ENCODE peak calls at places on chromosomes 4 and X, in ten cellular contexts. T, G, H, Y, X, M, P, V, B and U are unnamed samples.

GRCh38 chr4:139144911-139145551 is 32.0 kb downstream of the ELF2 start:
- DNase-seq in T (no peak), G (no peak), H (no peak), Y (no peak), X (no peak), M (no peak), P (no peak), V (no peak), B (no peak), U (no peak)

GRCh38 chrX:10071451-10072163 is 85.2 kb upstream of the CLCN4 start:
- DNase-seq in T (no peak), G (no peak), H (no peak), Y (no peak), X (no peak), M (no peak), P (no peak), V (no peak), B (no peak), U (no peak)

GRCh38 chr4:15912236-15912635 is 26.3 kb downstream of the FGFBP1 start:
- DNase-seq in T (peak), G (peak), H (peak), Y (no peak), X (no peak), M (no peak), P (no peak), V (no peak), B (no peak), U (no peak)

GRCh38 chrX:154990496-154990895 is 32.0 kb downstream of the F8 start:
- DNase-seq in T (no peak), G (no peak), H (no peak), Y (no peak), X (no peak), M (no peak), P (no peak), V (no peak), B (no peak), U (no peak)

GRCh38 chr4:158209825-158210807 is at the start of gene TMEM144:
- DNase-seq in T (peak), G (peak), H (peak), Y (peak), X (no peak), M (peak), P (peak), V (peak), B (no peak), U (peak)

GRCh38 chr4:8451440-8452182 is 11.0 kb downstream of the TRMT44 start:
- DNase-seq in T (no peak), G (no peak), H (no peak), Y (no peak), X (no peak), M (no peak), P (no peak), V (no peak), B (no peak), U (no peak)

GRCh38 chrX:68433981-68434299 is 645 bp upstream of the OPHN1 start:
- DNase-seq in T (no peak), G (no peak), H (no peak), Y (no peak), X (no peak), M (no peak), P (no peak), V (no peak), B (no peak), U (no peak)

GRCh38 chr4:183289688-183290087 is 30.4 kb downstream of the CLDN22 start:
- DNase-seq in T (no peak), G (no peak), H (no peak), Y (no peak), X (peak), M (no peak), P (peak), V (no peak), B (peak), U (no peak)

GRCh38 chrX:83509246-83509801 is 1.2 kb downstream of the POU3F4 start:
- DNase-seq in T (peak), G (no peak), H (no peak), Y (no peak), X (no peak), M (no peak), P (no peak), V (no peak), B (no peak), U (peak)

GRCh38 chr4:109730294-109731051 is 603 bp upstream of the PLA2G12A start:
- DNase-seq in T (peak), G (peak), H (peak), Y (no peak), X (peak), M (peak), P (peak), V (peak), B (no peak), U (peak)

DNA sequence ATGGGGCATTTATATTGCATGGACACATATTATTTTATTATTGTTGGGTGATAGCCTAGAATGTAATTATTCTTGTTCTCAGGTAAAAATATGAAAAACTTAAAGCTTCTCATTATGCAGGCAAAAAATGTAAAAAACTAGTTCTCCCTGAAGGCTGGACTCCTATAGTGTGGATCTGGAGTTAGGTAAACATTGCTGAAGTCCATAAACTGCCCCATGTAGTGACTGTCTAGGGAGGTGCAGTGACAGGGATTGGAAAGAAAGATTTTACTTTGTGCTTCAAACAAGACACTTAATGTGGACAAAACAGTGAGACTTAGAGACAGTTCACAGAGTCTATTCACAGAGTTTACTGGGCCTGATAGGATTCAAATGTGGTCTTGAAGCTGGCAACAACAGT is 17.0 kb downstream of the ADH6 start:
- DNase-seq in T (no peak), G (no peak), H (no peak), Y (no peak), X (no peak), M (no peak), P (no peak), V (no peak), B (no peak), U (no peak)
- H3K27ac ChIP-seq in T (no peak), G (no peak), H (no peak), Y (no peak), X (no peak), M (no peak), P (no peak), V (peak), B (no peak), U (no peak)

GRCh38 chr4:174674305-174674840 is 152.1 kb upstream of the HPGD start:
- DNase-seq in T (peak), G (peak), H (peak), Y (no peak), X (no peak), M (no peak), P (peak), V (peak), B (no peak), U (no peak)
- H3K4me2 ChIP-seq in T (no peak), G (no peak), H (no peak), Y (no peak), X (no peak), M (no peak), P (peak), V (no peak), B (no peak), U (no peak)

DNA sequence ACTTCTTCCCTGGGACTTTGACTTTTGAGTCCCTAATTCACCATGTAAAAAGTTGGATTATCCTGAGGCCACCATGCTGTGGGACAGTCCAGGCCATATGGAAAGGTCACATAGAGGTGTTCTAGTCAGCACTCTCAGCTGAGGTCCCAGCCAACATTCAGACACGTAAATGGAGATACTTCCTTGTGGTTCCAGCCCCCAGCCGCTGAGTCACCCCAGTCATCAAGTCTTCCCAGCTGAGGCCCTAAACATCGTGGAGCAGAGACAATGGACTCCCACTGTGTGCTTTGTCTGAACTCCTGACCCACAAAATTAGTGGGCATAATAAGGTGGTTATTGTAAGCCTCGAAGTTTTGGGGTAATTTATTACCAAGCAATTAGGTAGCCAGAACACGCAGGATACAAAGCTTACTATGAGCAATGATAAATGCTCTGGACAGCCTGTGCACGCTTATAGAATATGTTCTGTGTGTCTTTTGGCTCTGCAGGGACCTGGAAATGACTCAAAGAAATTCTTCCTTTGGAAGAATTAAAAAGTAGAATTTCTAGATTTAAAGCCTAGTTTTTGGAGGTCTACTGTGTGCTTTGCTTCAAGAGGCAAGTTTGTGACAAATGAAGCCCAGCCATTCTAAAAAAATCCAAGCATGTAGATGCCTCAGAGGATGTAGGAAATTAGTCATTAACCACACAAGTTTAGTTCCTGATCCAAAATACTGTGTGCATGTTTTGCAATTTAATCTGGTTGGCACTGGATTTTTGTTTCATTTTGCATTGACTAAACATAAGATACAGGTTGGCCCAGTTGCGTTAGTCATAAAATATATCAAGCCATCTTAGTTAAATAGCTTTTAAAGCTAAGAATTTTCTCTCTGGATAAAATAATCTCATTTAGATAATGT is 33.3 kb upstream of the SLC9A7 start:
- DNase-seq in T (peak), G (peak), H (peak), Y (peak), X (no peak), M (no peak), P (peak), V (peak), B (no peak), U (peak)
- H3K27ac ChIP-seq in T (peak), G (peak), H (peak), Y (peak), X (peak), M (no peak), P (peak), V (peak), B (no peak), U (peak)

GRCh38 chr4:1259966-1260365 is 11.0 kb upstream of the CTBP1 start:
- DNase-seq in T (no peak), G (no peak), H (no peak), Y (no peak), X (no peak), M (no peak), P (no peak), V (no peak), B (no peak), U (no peak)
- H3K4me2 ChIP-seq in T (no peak), G (no peak), H (no peak), Y (no peak), X (no peak), M (no peak), P (no peak), V (no peak), B (no peak), U (no peak)

DNA sequence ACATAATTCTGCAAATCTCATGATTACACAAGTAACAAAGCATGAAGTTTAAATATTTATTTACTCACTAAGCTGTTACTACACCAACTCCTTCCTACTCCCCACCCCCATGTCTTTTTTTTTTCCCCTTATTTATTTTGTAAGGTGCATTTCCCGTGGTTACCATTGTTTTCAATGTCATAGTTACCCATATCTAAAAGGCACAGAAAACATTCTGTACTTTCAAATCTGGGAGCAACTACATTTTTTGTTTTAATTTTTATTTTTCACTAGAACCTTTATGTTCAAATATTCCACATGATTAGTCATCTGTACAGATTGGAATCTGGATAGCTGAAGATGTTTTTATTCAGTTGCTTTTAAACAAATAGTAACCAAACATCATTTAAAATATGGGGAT is 62.8 kb downstream of the PPP3CA start:
- DNase-seq in T (no peak), G (no peak), H (peak), Y (no peak), X (no peak), M (no peak), P (peak), V (no peak), B (no peak), U (no peak)
- H3K27ac ChIP-seq in T (no peak), G (no peak), H (no peak), Y (no peak), X (peak), M (no peak), P (no peak), V (no peak), B (no peak), U (no peak)

GRCh38 chr4:89700766-89701165 is 136.2 kb downstream of the SNCA start:
- DNase-seq in T (no peak), G (no peak), H (no peak), Y (no peak), X (no peak), M (no peak), P (no peak), V (no peak), B (no peak), U (no peak)
- H3K4me2 ChIP-seq in T (no peak), G (no peak), H (no peak), Y (no peak), X (no peak), M (no peak), P (no peak), V (no peak), B (no peak), U (no peak)